ENCODE peak calls at places on chromosome 4, in eight cellular contexts. T is suprapubic skin, Q is neural progenitor cell, W is GM23338, B is adrenal gland, N is small intestine, F is K562, L is pancreas. R is an unnamed sample. For H3K4me1, the result is how much of the 10 kb centered on the place peaks cover.

GRCh38 chr4:1191621-1192020 is 19.2 kb upstream of the SPON2 start:
- DNase-seq in T (peak), Q (no peak), W (no peak), B (no peak), N (no peak), F (no peak), L (no peak), R (no peak)

GRCh38 chr4:123398151-123398802 is 1.7 kb downstream of the SPRY1 start:
- DNase-seq in T (peak), Q (peak), W (peak), B (peak), N (peak), F (peak), L (peak), R (peak)

GRCh38 chr4:76634239-76634638 is 199.2 kb downstream of the SHROOM3 start:
- DNase-seq in T (no peak), Q (no peak), W (no peak), B (no peak), N (no peak), F (no peak), L (no peak), R (no peak)

GRCh38 chr4:36399762-36400353 is 118.4 kb downstream of the DTHD1 start:
- DNase-seq in T (no peak), Q (peak), W (peak), B (peak), N (peak), F (no peak), L (no peak), R (peak)

GRCh38 chr4:59920414-59920813 is 1279.7 kb upstream of the ADGRL3 start:
- DNase-seq in T (no peak), Q (peak), W (peak), B (no peak), N (no peak), F (no peak), L (no peak), R (no peak)

GRCh38 chr4:55124337-55125076 is 888 bp downstream of the KDR start:
- DNase-seq in T (no peak), Q (peak), W (peak), B (no peak), N (no peak), F (no peak), L (no peak), R (no peak)

GRCh38 chr4:15756361-15756861 is 21.7 kb upstream of the CD38 start:
- DNase-seq in T (no peak), Q (no peak), W (no peak), B (no peak), N (peak), F (no peak), L (no peak), R (peak)

GRCh38 chr4:126560794-126561193 is 1072.0 kb upstream of the INTU start:
- DNase-seq in T (no peak), Q (no peak), W (no peak), B (no peak), N (no peak), F (no peak), L (no peak), R (no peak)

GRCh38 chr4:172787117-172787516 is 381.5 kb upstream of the GALNT7 start:
- DNase-seq in T (no peak), Q (no peak), W (no peak), B (no peak), N (no peak), F (no peak), L (no peak), R (no peak)

GRCh38 chr4:53490965-53491622 is 100.2 kb downstream of the LNX1 start:
- DNase-seq in T (no peak), Q (peak), W (peak), B (peak), N (peak), F (peak), L (peak), R (no peak)

GRCh38 chr4:168877779-168878491 is 132.1 kb downstream of the CBR4 start:
- DNase-seq in T (peak), Q (peak), W (peak), B (no peak), N (no peak), F (no peak), L (peak), R (no peak)

GRCh38 chr4:139018501-139018900 is 2.9 kb downstream of the NOCT start:
- DNase-seq in T (no peak), Q (no peak), W (no peak), B (no peak), N (no peak), F (no peak), L (no peak), R (no peak)

GRCh38 chr4:177901786-177902185 is 459.5 kb upstream of the AGA start:
- DNase-seq in T (no peak), Q (no peak), W (no peak), B (no peak), N (no peak), F (no peak), L (no peak), R (no peak)

DNA sequence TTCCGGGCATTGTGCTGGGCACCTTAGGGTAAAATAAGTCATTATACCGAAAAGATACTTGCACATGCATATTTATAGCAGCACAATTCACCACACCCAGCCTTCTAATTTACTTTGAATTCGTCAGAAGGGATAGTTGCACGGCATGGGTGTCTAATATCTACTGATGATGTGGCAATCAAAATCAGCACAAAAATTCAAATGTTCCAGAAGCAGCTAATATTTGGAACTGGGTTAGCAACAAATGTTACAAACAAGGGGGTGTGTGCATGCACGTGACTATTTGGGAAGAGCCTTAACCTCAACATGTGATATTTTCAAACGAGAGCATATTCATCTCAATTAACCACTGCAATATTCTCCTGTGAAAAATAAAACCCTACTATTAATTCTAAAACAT is 79.7 kb upstream of the PRSS48 start:
- DNase-seq in T (peak), Q (no peak), W (no peak), B (no peak), N (no peak), F (no peak), L (no peak), R (no peak)
- H3K4me1 ChIP-seq in T (under half), Q (under half), W (under half), B (under half), N (under half), F (under half), L (under half), R (under half)

DNA sequence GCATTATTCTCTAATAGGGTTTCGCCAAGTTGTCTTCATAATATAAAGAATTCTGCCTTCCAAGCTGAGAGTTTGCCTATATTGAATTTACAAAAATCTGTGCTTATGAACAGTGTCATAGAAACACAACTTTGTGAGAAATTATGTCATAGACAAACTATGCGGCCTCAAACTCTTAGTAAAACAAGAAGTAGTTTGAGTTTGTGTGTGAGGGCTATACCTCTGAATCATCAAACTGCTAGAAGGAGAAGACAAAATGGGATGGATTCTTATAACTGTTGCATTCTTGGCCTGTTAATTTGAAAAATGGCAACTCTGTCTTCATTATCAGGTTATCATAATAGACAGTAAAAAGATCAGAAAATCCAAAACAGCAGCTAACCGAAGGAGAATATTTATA is 46.1 kb upstream of the NAP1L5 start:
- DNase-seq in T (no peak), Q (no peak), W (no peak), B (no peak), N (no peak), F (no peak), L (no peak), R (no peak)
- H3K27ac ChIP-seq in T (no peak), Q (no peak), W (no peak), B (no peak), N (no peak), F (no peak), L (no peak), R (no peak)

GRCh38 chr4:184514121-184514988 is 40.0 kb upstream of the IRF2 start:
- DNase-seq in T (peak), Q (peak), W (no peak), B (peak), N (no peak), F (peak), L (peak), R (no peak)
- H3K4me3 ChIP-seq in T (no peak), Q (no peak), W (no peak), B (no peak), N (no peak), F (no peak), L (no peak), R (no peak)

GRCh38 chr4:10184051-10184450 is 67.5 kb upstream of the WDR1 start:
- DNase-seq in T (no peak), Q (no peak), W (no peak), B (no peak), N (no peak), F (no peak), L (no peak), R (no peak)
- H3K4me1 ChIP-seq in T (under half), Q (under half), W (under half), B (under half), N (under half), F (under half), L (under half), R (under half)

GRCh38 chr4:185657191-185657590 is 121.9 kb upstream of the PDLIM3 start:
- DNase-seq in T (no peak), Q (peak), W (no peak), B (no peak), N (no peak), F (no peak), L (no peak), R (no peak)

GRCh38 chr4:185657699-185658098 is 122.4 kb upstream of the PDLIM3 start:
- DNase-seq in T (no peak), Q (no peak), W (no peak), B (no peak), N (no peak), F (no peak), L (no peak), R (no peak)

GRCh38 chr4:185654311-185654710 is 119.0 kb upstream of the PDLIM3 start:
- DNase-seq in T (no peak), Q (no peak), W (no peak), B (no peak), N (no peak), F (no peak), L (no peak), R (no peak)

GRCh38 chr4:185656467-185656890 is 121.2 kb upstream of the PDLIM3 start:
- DNase-seq in T (no peak), Q (peak), W (peak), B (peak), N (no peak), F (no peak), L (no peak), R (no peak)

DNA sequence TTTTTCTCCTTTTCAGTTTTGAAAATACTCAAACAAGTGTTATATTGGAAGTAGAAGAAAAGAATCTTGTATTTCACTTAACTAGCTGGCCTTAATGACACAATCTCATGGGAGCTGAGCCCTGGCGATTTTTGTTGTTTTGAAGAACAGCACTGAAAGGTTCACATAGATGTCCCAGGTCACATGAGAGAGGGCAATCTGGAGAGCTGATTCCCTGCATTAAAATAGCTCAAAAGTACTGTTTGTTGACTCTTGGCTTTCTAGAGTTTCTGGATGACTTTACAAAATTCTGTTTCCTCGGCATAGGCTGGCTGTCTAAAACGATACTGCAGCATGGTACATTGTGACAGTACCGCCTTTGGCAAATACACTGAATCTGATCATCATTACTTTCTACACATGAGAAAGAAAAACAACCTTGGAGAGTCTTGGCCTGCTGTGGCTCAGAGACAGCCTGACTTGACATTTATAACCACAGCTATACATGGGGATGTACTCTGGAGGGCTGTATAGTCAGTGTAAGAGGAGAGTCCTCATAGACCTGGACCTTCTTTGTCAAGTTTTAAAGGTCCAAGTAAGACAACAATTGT is 119.8 kb upstream of the PDLIM3 start:
- DNase-seq in T (no peak), Q (no peak), W (no peak), B (no peak), N (no peak), F (no peak), L (no peak), R (no peak)
- H3K27ac ChIP-seq in T (no peak), Q (no peak), W (peak), B (peak), N (no peak), F (no peak), L (no peak), R (no peak)

GRCh38 chr4:80196259-80197131 is 808 bp upstream of the PRDM8 start:
- DNase-seq in T (no peak), Q (peak), W (peak), B (no peak), N (no peak), F (no peak), L (no peak), R (no peak)
- H3K4me3 ChIP-seq in T (peak), Q (peak), W (peak), B (no peak), N (no peak), F (no peak), L (no peak), R (peak)

GRCh38 chr4:98521486-98521885 is 136.9 kb downstream of the TSPAN5 start:
- DNase-seq in T (no peak), Q (no peak), W (no peak), B (no peak), N (no peak), F (no peak), L (no peak), R (no peak)
- H3K4me1 ChIP-seq in T (under half), Q (under half), W (under half), B (under half), N (under half), F (under half), L (under half), R (under half)

GRCh38 chr4:113978561-113979156 is 788 bp downstream of the ARSJ start:
- DNase-seq in T (no peak), Q (peak), W (peak), B (no peak), N (no peak), F (no peak), L (no peak), R (no peak)

GRCh38 chr4:113979973-113980615 is 647 bp upstream of the ARSJ start:
- DNase-seq in T (no peak), Q (no peak), W (peak), B (no peak), N (no peak), F (no peak), L (no peak), R (no peak)

GRCh38 chr4:113976937-113977855 is 2.3 kb downstream of the ARSJ start:
- DNase-seq in T (no peak), Q (no peak), W (no peak), B (no peak), N (no peak), F (no peak), L (no peak), R (no peak)

GRCh38 chr4:113978105-113978504 is 1.3 kb downstream of the ARSJ start:
- DNase-seq in T (no peak), Q (no peak), W (no peak), B (no peak), N (no peak), F (no peak), L (no peak), R (no peak)

DNA sequence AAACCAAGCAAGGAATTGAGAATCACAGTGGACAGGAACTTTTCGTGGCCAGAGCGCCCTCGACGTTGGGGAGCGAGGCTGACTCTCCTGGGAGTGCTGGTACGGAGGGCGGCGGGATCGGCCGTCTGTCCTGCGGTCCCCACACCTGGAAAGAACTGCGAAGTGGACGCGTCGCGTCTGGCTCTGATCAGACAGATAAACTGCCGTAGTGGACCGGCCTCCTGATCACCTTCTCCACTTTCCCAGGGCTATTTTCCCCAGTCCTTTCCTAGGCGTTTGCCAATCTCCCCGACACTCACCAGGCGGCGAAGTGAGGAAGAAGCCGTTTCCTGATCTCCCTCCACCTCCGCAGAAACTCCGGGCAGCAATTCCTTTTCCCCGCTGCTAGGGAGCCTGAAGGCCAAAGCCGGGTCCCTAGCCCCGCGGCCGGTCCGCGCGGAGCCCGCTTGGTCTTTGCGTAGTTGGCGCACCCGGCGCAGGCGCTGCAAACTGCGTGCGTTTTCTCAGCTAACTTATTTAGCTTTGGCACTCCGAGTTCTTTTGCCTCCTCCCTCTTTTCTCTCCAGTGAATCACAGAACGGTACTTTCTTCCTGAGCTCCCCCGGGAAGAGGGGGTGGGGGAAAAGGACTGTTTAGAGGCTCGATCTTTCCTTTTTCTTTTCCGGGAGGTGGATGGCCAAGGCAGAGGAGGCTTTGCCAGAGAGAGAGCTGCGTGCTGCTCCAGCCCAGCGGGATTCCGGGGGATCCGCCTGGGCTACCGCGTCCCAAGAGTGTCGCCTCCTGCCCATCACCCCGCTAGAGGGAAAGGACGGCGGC is at the start of gene ARSJ:
- DNase-seq in T (peak), Q (peak), W (peak), B (peak), N (peak), F (no peak), L (peak), R (peak)
- H3K27ac ChIP-seq in T (peak), Q (no peak), W (peak), B (peak), N (no peak), F (no peak), L (peak), R (no peak)

GRCh38 chr4:110641218-110641617 is 18.3 kb upstream of the PITX2 start:
- DNase-seq in T (no peak), Q (peak), W (peak), B (no peak), N (no peak), F (no peak), L (no peak), R (no peak)
- H3K4me3 ChIP-seq in T (no peak), Q (peak), W (peak), B (no peak), N (no peak), F (no peak), L (no peak), R (no peak)

GRCh38 chr4:2804449-2804972 is 11.6 kb downstream of the SH3BP2 start:
- DNase-seq in T (peak), Q (no peak), W (no peak), B (no peak), N (no peak), F (no peak), L (no peak), R (no peak)
- H3K4me1 ChIP-seq in T (half or more), Q (under half), W (under half), B (under half), N (under half), F (half or more), L (half or more), R (under half)

R was measured in CD8-positive, alpha-beta memory T cell.